ENCODE peak calls at places on chromosome 19, in eight cellular contexts. U, Z, T, J, R, V, I and Q are unnamed samples. For H3K4me1, the result is how much of the 10 kb centered on the place peaks cover.

GRCh38 chr19:34375598-34375997 is 10.6 kb downstream of the GPI start:
- DNase-seq in Z (no peak), R (no peak), I (no peak), T (no peak), J (no peak), U (no peak), V (no peak), Q (no peak)

GRCh38 chr19:34837262-34837661 is 64.2 kb upstream of the ZNF599 start:
- DNase-seq in U (no peak), R (no peak), V (no peak), T (no peak), J (peak), Z (no peak), I (no peak), Q (no peak)

GRCh38 chr19:1074512-1075283 is 7.7 kb downstream of the ARHGAP45 start:
- DNase-seq in Z (no peak), T (peak), I (peak), J (peak), R (no peak), U (peak), V (no peak), Q (peak)

GRCh38 chr19:12703056-12703455 is 6.6 kb upstream of the FBXW9 start:
- DNase-seq in R (no peak), V (peak), U (peak), Z (no peak), I (no peak), J (no peak), T (no peak), Q (no peak)

GRCh38 chr19:28633223-28634030 is 579.5 kb downstream of the UQCRFS1 start:
- DNase-seq in T (peak), Z (no peak), V (no peak), R (no peak), U (peak), J (peak), I (no peak), Q (no peak)

GRCh38 chr19:51091895-51092873 is 9.5 kb upstream of the KLK14 start:
- DNase-seq in R (no peak), I (no peak), U (no peak), Z (no peak), J (no peak), V (no peak), T (no peak), Q (no peak)

GRCh38 chr19:6739884-6740588 is 556 bp downstream of the TRIP10 start:
- DNase-seq in U (peak), Z (peak), T (peak), I (no peak), J (peak), V (no peak), R (no peak), Q (no peak)

GRCh38 chr19:33098023-33098652 is 17.2 kb downstream of the GPATCH1 start:
- DNase-seq in V (no peak), I (no peak), U (peak), J (peak), T (no peak), R (no peak), Z (no peak), Q (no peak)

GRCh38 chr19:45215391-45216191 is 29.6 kb downstream of the EXOC3L2 start:
- DNase-seq in R (no peak), J (peak), Z (no peak), V (no peak), T (peak), I (no peak), U (no peak), Q (no peak)

GRCh38 chr19:41323430-41324125 is 13.6 kb downstream of the CCDC97 start:
- DNase-seq in Z (peak), V (no peak), T (peak), R (no peak), J (peak), I (peak), U (peak), Q (no peak)

GRCh38 chr19:39276740-39277139 is 8.5 kb downstream of the IFNL2 start:
- DNase-seq in I (no peak), V (no peak), U (no peak), T (no peak), J (no peak), Z (no peak), R (no peak), Q (no peak)

GRCh38 chr19:12784394-12784870 is 6.9 kb upstream of the JUNB start:
- DNase-seq in J (no peak), Z (no peak), I (no peak), R (no peak), V (no peak), U (no peak), T (no peak), Q (no peak)

GRCh38 chr19:38676023-38676877 is 28.8 kb downstream of the ACTN4 start:
- DNase-seq in V (no peak), I (no peak), J (no peak), Z (no peak), U (no peak), R (no peak), T (no peak), Q (no peak)

GRCh38 chr19:52993342-52994178 is 20.2 kb upstream of the ERVV-1 start:
- DNase-seq in T (peak), V (peak), R (no peak), I (peak), J (peak), Z (peak), U (peak), Q (no peak)

GRCh38 chr19:2294377-2295335 is 12.7 kb upstream of the PEAK3 start:
- DNase-seq in V (no peak), J (no peak), R (no peak), U (no peak), T (no peak), Z (peak), I (no peak), Q (no peak)

GRCh38 chr19:34556500-34556899 is 74.9 kb downstream of the WTIP start:
- DNase-seq in Z (no peak), V (peak), I (peak), R (no peak), U (peak), J (peak), T (no peak), Q (no peak)

GRCh38 chr19:5345895-5346386 is 5.3 kb upstream of the PTPRS start:
- DNase-seq in T (no peak), I (no peak), Z (no peak), R (no peak), V (no peak), J (no peak), U (no peak), Q (no peak)

GRCh38 chr19:11673608-11674041 is 65.1 kb downstream of the ZNF823 start:
- DNase-seq in U (peak), J (peak), V (no peak), Z (peak), R (no peak), I (peak), T (peak), Q (no peak)

GRCh38 chr19:53019684-53020083 is 6.0 kb downstream of the ERVV-1 start:
- DNase-seq in Z (no peak), J (no peak), U (no peak), I (no peak), V (peak), T (no peak), R (no peak), Q (no peak)

GRCh38 chr19:11200015-11200574 is 2.8 kb upstream of the KANK2 start:
- DNase-seq in J (no peak), T (no peak), R (no peak), I (no peak), V (no peak), U (no peak), Z (no peak), Q (no peak)

GRCh38 chr19:51521796-51522195 is 9.7 kb downstream of the SIGLEC6 start:
- DNase-seq in Z (no peak), U (no peak), T (no peak), R (no peak), V (no peak), I (no peak), J (no peak), Q (no peak)

GRCh38 chr19:13823256-13823655 is 28.0 kb downstream of the ZSWIM4 start:
- DNase-seq in R (no peak), I (no peak), U (no peak), Z (peak), T (no peak), J (no peak), V (no peak), Q (no peak)

GRCh38 chr19:38849746-38850230 is at the start of gene HNRNPL:
- DNase-seq in J (no peak), I (no peak), U (no peak), R (no peak), V (no peak), Z (peak), T (peak), Q (peak)

GRCh38 chr19:14494910-14495677 is 833 bp downstream of the GIPC1 start:
- DNase-seq in I (no peak), V (no peak), Z (no peak), T (no peak), R (no peak), J (no peak), U (no peak), Q (no peak)

GRCh38 chr19:13260883-13261653 is 110.9 kb downstream of the IER2 start:
- DNase-seq in I (peak), R (peak), U (peak), V (peak), J (peak), Z (no peak), T (peak), Q (no peak)

GRCh38 chr19:23785982-23786381 is 27.3 kb upstream of the ZNF681 start:
- DNase-seq in I (no peak), Z (no peak), J (no peak), R (no peak), V (no peak), U (no peak), T (no peak), Q (no peak)

GRCh38 chr19:11421607-11422098 is 2.5 kb upstream of the RGL3 start:
- DNase-seq in U (peak), Z (no peak), V (no peak), R (no peak), T (peak), J (peak), I (no peak), Q (no peak)

GRCh38 chr19:35986664-35987570 is 8.1 kb upstream of the SDHAF1 start:
- DNase-seq in T (peak), R (no peak), Z (no peak), J (peak), V (no peak), I (no peak), U (peak), Q (no peak)

GRCh38 chr19:14519860-14520407 is 1.7 kb upstream of the DNAJB1 start:
- DNase-seq in I (no peak), T (no peak), U (peak), R (no peak), J (peak), Z (no peak), V (peak), Q (no peak)

GRCh38 chr19:33675501-33676124 is 53.9 kb downstream of the CHST8 start:
- DNase-seq in R (no peak), J (no peak), T (no peak), V (no peak), I (no peak), Z (no peak), U (no peak), Q (no peak)

GRCh38 chr19:32924200-32924599 is 47.6 kb downstream of the CEP89 start:
- DNase-seq in Z (no peak), U (peak), V (no peak), R (no peak), I (no peak), J (peak), T (peak), Q (no peak)

GRCh38 chr19:23118400-23118799 is 1.6 kb downstream of the ZNF730 start:
- DNase-seq in T (no peak), V (no peak), U (no peak), R (no peak), I (no peak), J (no peak), Z (no peak), Q (no peak)

GRCh38 chr19:18009412-18010066 is 1.6 kb downstream of the ARRDC2 start:
- DNase-seq in I (no peak), U (no peak), R (no peak), Z (no peak), T (peak), V (no peak), J (no peak), Q (no peak)

GRCh38 chr19:18109731-18110671 is 12.4 kb downstream of the MAST3 start:
- DNase-seq in T (peak), Z (peak), I (no peak), J (peak), V (no peak), R (no peak), U (no peak), Q (no peak)

GRCh38 chr19:4896372-4896771 is 6.3 kb downstream of the ARRDC5 start:
- DNase-seq in J (peak), R (no peak), Z (no peak), I (no peak), T (peak), U (peak), V (no peak), Q (no peak)

GRCh38 chr19:41753936-41754529 is 1.3 kb upstream of the CEACAM6 start:
- DNase-seq in V (peak), T (peak), I (peak), U (peak), R (no peak), Z (no peak), J (peak), Q (no peak)

GRCh38 chr19:6234527-6234926 is 45.2 kb downstream of the MLLT1 start:
- DNase-seq in V (no peak), Z (no peak), J (no peak), U (no peak), R (no peak), T (peak), I (no peak), Q (no peak)

DNA sequence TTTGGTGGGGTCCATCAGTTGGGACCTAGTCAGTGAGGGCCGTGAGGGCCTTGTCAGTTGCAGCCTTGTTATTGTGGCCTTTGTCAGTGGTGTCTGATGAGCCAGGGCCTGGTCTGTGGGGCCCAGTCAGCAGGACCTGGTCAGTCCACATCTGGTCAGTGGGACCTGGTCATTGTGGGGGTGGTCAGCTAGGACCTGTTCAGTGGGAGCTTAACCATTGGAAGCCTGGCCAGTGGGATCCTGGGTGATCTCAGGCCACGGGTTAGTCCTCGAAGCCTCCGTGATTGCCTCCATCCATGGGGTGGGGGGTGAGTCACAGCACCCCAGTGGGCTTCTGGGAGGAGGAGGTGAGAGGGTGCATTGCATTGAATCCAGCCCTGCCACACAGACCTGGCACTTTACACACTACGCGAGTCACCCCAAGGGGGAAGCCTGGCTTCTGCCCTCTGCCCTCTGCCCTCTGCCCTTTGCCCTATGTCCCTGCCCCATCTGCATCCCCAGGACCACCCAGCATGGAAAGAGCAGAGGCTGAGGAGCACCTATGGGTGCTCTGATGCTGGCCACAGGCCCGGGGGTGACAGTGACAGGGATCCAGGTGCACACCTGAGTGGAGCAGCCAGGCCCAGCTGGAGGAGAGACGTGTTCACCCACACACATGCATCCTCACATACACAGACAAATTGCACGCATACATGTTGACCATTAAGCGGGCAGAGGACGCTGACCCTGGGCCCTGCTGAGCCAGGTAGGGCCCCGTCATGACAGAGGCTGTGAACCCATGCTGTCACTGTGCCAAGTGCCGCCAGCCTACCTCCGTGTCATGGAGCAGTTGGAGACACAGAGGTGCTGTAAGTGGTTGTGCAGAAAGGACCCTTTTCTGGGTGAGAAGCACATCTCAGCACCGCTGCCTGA is 59.8 kb upstream of the TPM4 start:
- DNase-seq in R (no peak), J (no peak), U (no peak), I (no peak), T (no peak), Z (no peak), V (no peak), Q (no peak)
- H3K4me1 ChIP-seq in R (under half), J (under half), U (under half), I (under half), T (under half), Z (under half), V (under half), Q (under half)

GRCh38 chr19:9785367-9786331 is 17.1 kb upstream of the ZNF846 start:
- DNase-seq in I (peak), J (peak), R (peak), U (peak), Z (peak), V (peak), T (peak), Q (peak)

GRCh38 chr19:9782282-9782681 is 13.7 kb upstream of the ZNF846 start:
- DNase-seq in U (no peak), Z (no peak), I (no peak), T (no peak), R (no peak), J (no peak), V (no peak), Q (no peak)

GRCh38 chr19:9786342-9786741 is 17.8 kb upstream of the ZNF846 start:
- DNase-seq in J (no peak), T (no peak), V (no peak), U (no peak), R (no peak), Z (no peak), I (no peak), Q (no peak)

GRCh38 chr19:9789066-9789465 is 20.5 kb upstream of the ZNF846 start:
- DNase-seq in U (no peak), J (no peak), T (no peak), I (no peak), V (no peak), R (no peak), Z (no peak), Q (no peak)

GRCh38 chr19:9786819-9787218 is 18.3 kb upstream of the ZNF846 start:
- DNase-seq in Z (no peak), V (no peak), U (no peak), R (no peak), J (no peak), I (no peak), T (no peak), Q (no peak)
- H3K27ac ChIP-seq in Z (peak), V (no peak), U (no peak), R (no peak), J (peak), I (peak), T (no peak), Q (peak)

DNA sequence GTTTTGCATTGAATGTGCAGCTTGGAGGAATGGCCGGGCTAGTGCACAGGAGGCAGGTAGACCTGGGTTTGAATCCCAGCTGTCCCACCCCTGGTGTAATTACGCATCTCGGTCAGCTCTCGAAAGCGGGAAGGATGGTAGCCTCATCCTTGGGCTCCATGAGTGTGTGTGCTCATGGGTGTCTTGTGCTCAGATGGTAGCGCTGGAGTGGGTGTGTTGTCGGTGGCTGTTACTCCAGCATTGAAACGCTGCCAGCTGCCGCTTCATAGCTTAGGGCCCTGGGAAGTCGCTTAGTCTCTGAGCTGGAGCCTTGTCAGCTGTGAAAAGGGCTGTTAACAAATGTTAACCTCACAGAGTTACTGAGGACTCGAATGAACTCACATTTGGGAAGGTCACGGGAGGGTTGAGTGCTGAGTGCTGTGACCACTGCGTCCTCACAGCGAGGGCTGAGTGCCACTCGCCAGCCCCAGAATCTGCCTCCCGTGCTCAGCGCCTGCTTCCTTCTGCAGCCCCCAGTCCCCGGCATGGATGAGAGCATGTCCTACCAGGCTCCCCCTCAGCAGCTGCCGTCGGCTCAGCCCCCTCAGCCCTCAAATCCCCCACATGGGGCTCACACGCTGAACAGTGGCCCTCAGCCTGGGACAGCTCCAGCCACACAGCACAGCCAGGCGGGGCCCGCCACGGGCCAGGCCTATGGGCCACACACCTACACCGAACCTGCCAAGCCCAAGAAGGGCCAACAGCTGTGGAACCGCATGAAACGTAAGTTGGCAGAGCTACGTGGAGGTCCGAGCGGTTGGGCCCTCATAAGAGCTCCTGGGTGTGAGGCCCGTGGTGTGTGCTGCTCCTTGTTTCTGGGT is 5.2 kb downstream of the LENG8 start:
- DNase-seq in Z (no peak), V (no peak), T (no peak), U (no peak), R (no peak), I (no peak), J (no peak), Q (no peak)
- TF ChIP-seq POLR2A in Z (no peak), V (no peak), T (no peak), U (no peak), R (no peak), I (no peak), J (no peak), Q (no peak)

GRCh38 chr19:48630289-48631036 is 6.7 kb downstream of the DBP start:
- DNase-seq in T (peak), I (no peak), U (no peak), R (no peak), V (no peak), Z (peak), J (peak), Q (no peak)
- H3K4me1 ChIP-seq in T (half or more), I (under half), U (under half), R (under half), V (half or more), Z (under half), J (under half), Q (under half)

GRCh38 chr19:3467437-3468198 is 12.7 kb downstream of the SMIM24 start:
- DNase-seq in Z (peak), V (no peak), J (no peak), R (no peak), U (no peak), T (no peak), I (no peak), Q (no peak)

GRCh38 chr19:3464797-3465235 is 15.5 kb downstream of the SMIM24 start:
- DNase-seq in J (no peak), I (no peak), T (peak), V (no peak), U (peak), R (no peak), Z (peak), Q (no peak)

GRCh38 chr19:3466630-3467029 is 13.7 kb downstream of the SMIM24 start:
- DNase-seq in J (no peak), Z (peak), T (no peak), U (no peak), V (no peak), I (no peak), R (no peak), Q (no peak)

GRCh38 chr19:3463959-3464796 is 16.1 kb downstream of the SMIM24 start:
- DNase-seq in J (no peak), R (no peak), U (no peak), Z (peak), I (no peak), T (no peak), V (no peak), Q (no peak)

GRCh38 chr19:3465552-3465951 is 14.8 kb downstream of the SMIM24 start:
- DNase-seq in T (no peak), Z (peak), I (no peak), R (no peak), J (no peak), V (no peak), U (no peak), Q (no peak)
- H3K27ac ChIP-seq in T (no peak), Z (peak), I (peak), R (no peak), J (no peak), V (no peak), U (peak), Q (peak)

GRCh38 chr19:16467581-16467980 is 4.2 kb downstream of the EPS15L1 start:
- DNase-seq in R (no peak), Z (no peak), T (no peak), V (no peak), U (no peak), J (no peak), I (no peak), Q (no peak)
- TF ChIP-seq POLR2A in R (no peak), Z (no peak), T (no peak), V (no peak), U (no peak), J (no peak), I (no peak), Q (no peak)

GRCh38 chr19:46491975-46492682 is 3.5 kb downstream of the PNMA8B start:
- DNase-seq in T (no peak), U (no peak), R (no peak), Z (no peak), I (no peak), J (no peak), V (no peak), Q (no peak)
- H3K4me1 ChIP-seq in T (half or more), U (under half), R (under half), Z (under half), I (under half), J (under half), V (under half), Q (under half)

GRCh38 chr19:8308891-8309291 is 733 bp upstream of the CD320 start:
- DNase-seq in T (peak), J (peak), U (no peak), R (no peak), V (no peak), Z (no peak), I (no peak), Q (no peak)
- H3K27ac ChIP-seq in T (no peak), J (no peak), U (peak), R (no peak), V (peak), Z (peak), I (peak), Q (no peak)